ENCODE peak calls at places on chromosomes 4 and X, in eight cellular contexts. U, C, Y, D, B, O, S and T are unnamed samples.

GRCh38 chrX:120517936-120518335 is 42.8 kb downstream of the CUL4B start:
- DNase-seq in U (peak), C (no peak), Y (no peak), D (no peak), B (no peak), O (no peak), S (no peak), T (no peak)

GRCh38 chr4:48645225-48645794 is 134.8 kb downstream of the FRYL start:
- DNase-seq in U (no peak), C (no peak), Y (no peak), D (no peak), B (no peak), O (no peak), S (no peak), T (no peak)

GRCh38 chr4:8171941-8172924 is 13.6 kb upstream of the ABLIM2 start:
- DNase-seq in U (no peak), C (no peak), Y (peak), D (no peak), B (no peak), O (no peak), S (no peak), T (no peak)

GRCh38 chrX:7351946-7352345 is 204.0 kb upstream of the PUDP start:
- DNase-seq in U (no peak), C (no peak), Y (no peak), D (no peak), B (no peak), O (no peak), S (no peak), T (no peak)

GRCh38 chr4:176949022-176949421 is 156.3 kb upstream of the VEGFC start:
- DNase-seq in U (no peak), C (no peak), Y (no peak), D (no peak), B (no peak), O (no peak), S (peak), T (no peak)

GRCh38 chrX:109600114-109600710 is 24.8 kb downstream of the KCNE5 start:
- DNase-seq in U (no peak), C (no peak), Y (peak), D (no peak), B (no peak), O (peak), S (no peak), T (no peak)

GRCh38 chr4:121690001-121690400 is 6.8 kb downstream of the ANXA5 start:
- DNase-seq in U (peak), C (no peak), Y (no peak), D (no peak), B (no peak), O (no peak), S (no peak), T (no peak)

GRCh38 chr4:17957689-17958088 is 63.9 kb downstream of the LCORL start:
- DNase-seq in U (no peak), C (no peak), Y (no peak), D (no peak), B (no peak), O (no peak), S (no peak), T (no peak)

GRCh38 chr4:2417196-2417764 is 1.2 kb downstream of the ZFYVE28 start:
- DNase-seq in U (no peak), C (no peak), Y (no peak), D (no peak), B (no peak), O (no peak), S (no peak), T (no peak)

GRCh38 chr4:7660640-7661039 is 225.9 kb upstream of the PSAPL1 start:
- DNase-seq in U (no peak), C (no peak), Y (no peak), D (no peak), B (no peak), O (no peak), S (no peak), T (no peak)

GRCh38 chr4:85910985-85911384 is 436.0 kb downstream of the ARHGAP24 start:
- DNase-seq in U (no peak), C (no peak), Y (no peak), D (no peak), B (no peak), O (no peak), S (no peak), T (no peak)

GRCh38 chr4:176150283-176150682 is 45.1 kb downstream of the SPATA4 start:
- DNase-seq in U (no peak), C (no peak), Y (no peak), D (no peak), B (no peak), O (no peak), S (no peak), T (no peak)

GRCh38 chrX:774536-774935 is 143.9 kb downstream of the SHOX start:
- DNase-seq in U (no peak), C (no peak), Y (no peak), D (no peak), B (no peak), O (no peak), S (no peak), T (no peak)

GRCh38 chr4:61389640-61390039 is 189.5 kb downstream of the ADGRL3 start:
- DNase-seq in U (no peak), C (no peak), Y (no peak), D (no peak), B (no peak), O (no peak), S (no peak), T (no peak)

GRCh38 chr4:186587416-186588018 is 32.1 kb upstream of the MTNR1A start:
- DNase-seq in U (no peak), C (peak), Y (peak), D (peak), B (peak), O (peak), S (peak), T (peak)
- TF ChIP-seq CTCF in U (peak), C (peak), Y (peak), D (peak), B (peak), O (peak), S (peak), T (peak)

GRCh38 chrX:113392355-113392754 is 551.7 kb upstream of the AMOT start:
- DNase-seq in U (no peak), C (no peak), Y (no peak), D (no peak), B (no peak), O (no peak), S (no peak), T (no peak)

GRCh38 chrX:113391875-113392274 is 551.2 kb upstream of the AMOT start:
- DNase-seq in U (no peak), C (no peak), Y (no peak), D (no peak), B (no peak), O (no peak), S (no peak), T (no peak)

GRCh38 chrX:113384628-113385027 is 544.0 kb upstream of the AMOT start:
- DNase-seq in U (no peak), C (no peak), Y (no peak), D (no peak), B (no peak), O (no peak), S (no peak), T (peak)

GRCh38 chrX:113389846-113390245 is 549.2 kb upstream of the AMOT start:
- DNase-seq in U (no peak), C (no peak), Y (no peak), D (no peak), B (no peak), O (no peak), S (no peak), T (no peak)

GRCh38 chrX:113390531-113390930 is 549.9 kb upstream of the AMOT start:
- DNase-seq in U (no peak), C (no peak), Y (no peak), D (no peak), B (no peak), O (no peak), S (no peak), T (no peak)
- TF ChIP-seq CTCF in U (no peak), C (no peak), Y (no peak), D (no peak), B (no peak), O (no peak), S (no peak), T (no peak)

GRCh38 chrX:63506320-63506719 is 155.2 kb upstream of the SPIN4 start:
- DNase-seq in U (no peak), C (no peak), Y (peak), D (no peak), B (no peak), O (no peak), S (no peak), T (no peak)
- TF ChIP-seq CTCF in U (peak), C (no peak), Y (peak), D (peak), B (peak), O (no peak), S (peak), T (peak)

DNA sequence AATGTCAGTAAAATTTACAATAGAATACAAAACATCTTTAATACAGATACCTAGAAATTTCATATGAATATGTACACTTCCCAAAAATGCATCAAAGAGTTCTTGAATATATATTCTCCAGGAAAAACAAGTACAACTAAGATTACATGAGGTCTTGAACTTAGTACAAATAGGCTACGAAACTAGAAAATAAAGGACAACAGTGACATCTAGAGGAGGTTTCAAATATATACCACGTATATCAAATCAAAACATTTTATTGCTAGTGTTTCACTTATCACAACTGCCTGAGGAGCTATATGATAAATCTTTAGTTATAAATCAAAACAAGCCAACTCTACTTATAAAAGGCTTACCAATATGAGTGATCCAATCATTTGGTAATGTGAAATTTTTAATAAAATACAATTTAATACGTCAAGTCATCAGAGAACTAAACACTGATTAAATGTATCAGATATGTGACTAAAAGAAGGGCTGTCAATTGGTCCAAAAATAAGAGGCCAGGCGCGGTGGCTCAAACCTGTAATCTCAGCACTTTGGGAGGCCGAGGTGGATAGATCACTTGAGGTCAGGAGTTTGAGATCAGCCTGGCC is 36.6 kb downstream of the ANAPC10 start:
- DNase-seq in U (no peak), C (no peak), Y (peak), D (no peak), B (no peak), O (no peak), S (no peak), T (no peak)
- TF ChIP-seq CTCF in U (peak), C (peak), Y (peak), D (peak), B (peak), O (peak), S (peak), T (peak)